ENCODE peak calls at places on chromosomes 1 and 21, in seven cellular contexts. A is hippocampal formation, R is T-helper 1 cell, N is RWPE1, K is NCI-H774, F is M059J, T is posterior cingulate gyrus. Y is an unnamed sample.

GRCh38 chr1:76115186-76115585 is 40.6 kb downstream of the ST6GALNAC3 start:
- DNase-seq in A (no peak), R (no peak), N (peak; percentile 3), K (no peak), F (no peak), T (no peak), Y (no peak)

GRCh38 chr1:154463512-154463990 is 38.5 kb upstream of the TDRD10 start:
- DNase-seq in A (no peak), R (peak; percentile 92), N (no peak), K (no peak), F (peak; percentile 61), T (no peak), Y (peak; percentile 66)

GRCh38 chr21:43902441-43902840 is 37.4 kb downstream of the AGPAT3 start:
- DNase-seq in A (no peak), R (no peak), N (no peak), K (no peak), F (no peak), T (peak; percentile 2), Y (no peak)

GRCh38 chr1:29062157-29062942 is 61.4 kb downstream of the TMEM200B start:
- DNase-seq in A (no peak), R (no peak), N (no peak), K (no peak), F (no peak), T (no peak), Y (no peak)

GRCh38 chr21:32826317-32827167 is 55.0 kb upstream of the PAXBP1 start:
- DNase-seq in A (peak; percentile 24), R (peak; percentile 34), N (peak; percentile 35), K (no peak), F (peak; percentile 67), T (no peak), Y (peak; percentile 20)

GRCh38 chr1:229043111-229043510 is 227.8 kb upstream of the RAB4A start:
- DNase-seq in A (no peak), R (no peak), N (no peak), K (no peak), F (no peak), T (no peak), Y (no peak)

GRCh38 chr1:11129649-11130048 is 30.0 kb upstream of the EXOSC10 start:
- DNase-seq in A (no peak), R (no peak), N (no peak), K (no peak), F (no peak), T (peak; percentile 14), Y (no peak)

GRCh38 chr1:48916121-48917069 is 139.7 kb upstream of the BEND5 start:
- DNase-seq in A (no peak), R (no peak), N (peak; percentile 21), K (peak; percentile 74), F (peak; percentile 41), T (no peak), Y (no peak)

GRCh38 chr21:34363733-34364132 is at the start of gene KCNE2:
- DNase-seq in A (no peak), R (no peak), N (no peak), K (no peak), F (no peak), T (peak; percentile 5), Y (no peak)

GRCh38 chr1:9119745-9120144 is 9.2 kb downstream of the GPR157 start:
- DNase-seq in A (no peak), R (no peak), N (no peak), K (no peak), F (no peak), T (no peak), Y (no peak)

GRCh38 chr1:206895837-206896242 is 1.4 kb upstream of the IL24 start:
- DNase-seq in A (no peak), R (no peak), N (no peak), K (peak; percentile 34), F (peak; percentile 77), T (no peak), Y (no peak)

GRCh38 chr1:87449348-87449963 is 120.8 kb downstream of the LMO4 start:
- DNase-seq in A (no peak), R (peak; percentile 78), N (no peak), K (peak; percentile 86), F (peak; percentile 22), T (no peak), Y (peak; percentile 11)

GRCh38 chr21:43772368-43772870 is 3.7 kb downstream of the CSTB start:
- DNase-seq in A (no peak), R (no peak), N (no peak), K (no peak), F (no peak), T (no peak), Y (no peak)

GRCh38 chr1:10530756-10531155 is 56.0 kb downstream of the PEX14 start:
- DNase-seq in A (no peak), R (no peak), N (no peak), K (no peak), F (peak; percentile 89), T (no peak), Y (no peak)